ENCODE peak calls at places on chromosomes 3 and 15, in nine cellular contexts. Q is NCI-H1105; H is left cardiac atrium; C is activated effector memory CD4-positive, alpha-beta T cell treated with anti-CD3 and anti-CD28 coated beads, Interleukin-2, amount 50 U/mL, for 16 hours; B is activated CD4-positive, alpha-beta T cell treated with anti-CD3 and anti-CD28 coated beads for 1 hour; J is T follicular helper cell; G is cerebellar cortex; O is H9; R is uterus. V is an unnamed sample.
A peak's percentile ranks its signal among the peaks of the same experiment; 100 is the strongest.

GRCh38 chr3:85342915-85343314 is 384.1 kb downstream of the CADM2 start:
- DNase-seq in Q (no peak), H (no peak), C (no peak), B (no peak), J (no peak), G (no peak), O (no peak), R (no peak), V (no peak)

GRCh38 chr3:70108072-70108471 is 108.5 kb downstream of the SAMMSON start:
- DNase-seq in Q (no peak), H (no peak), C (no peak), B (no peak), J (no peak), G (no peak), O (peak; percentile 71), R (no peak), V (no peak)

GRCh38 chr3:3038201-3038991 is 71.8 kb downstream of the IL5RA start:
- DNase-seq in Q (no peak), H (peak; percentile 25), C (no peak), B (no peak), J (no peak), G (no peak), O (peak; percentile 39), R (no peak), V (no peak)

GRCh38 chr3:19149388-19149787 is 1.1 kb downstream of the KCNH8 start:
- DNase-seq in Q (no peak), H (no peak), C (no peak), B (no peak), J (no peak), G (no peak), O (peak; percentile 56), R (no peak), V (no peak)

GRCh38 chr3:24023249-24023648 is 78.2 kb downstream of the NR1D2 start:
- DNase-seq in Q (no peak), H (no peak), C (no peak), B (no peak), J (no peak), G (no peak), O (no peak), R (no peak), V (no peak)

GRCh38 chr15:57442371-57442770 is 66.1 kb downstream of the CGNL1 start:
- DNase-seq in Q (no peak), H (no peak), C (no peak), B (no peak), J (no peak), G (no peak), O (no peak), R (no peak), V (no peak)

GRCh38 chr3:63278171-63278999 is at the start of gene SYNPR:
- DNase-seq in Q (no peak), H (no peak), C (no peak), B (no peak), J (no peak), G (peak; percentile 58), O (peak; percentile 88), R (no peak), V (no peak)

GRCh38 chr3:143328459-143328858 is 208.9 kb downstream of the CHST2 start:
- DNase-seq in Q (no peak), H (no peak), C (no peak), B (no peak), J (no peak), G (no peak), O (no peak), R (no peak), V (no peak)

GRCh38 chr3:14204605-14205284 is 26.1 kb downstream of the LSM3 start:
- DNase-seq in Q (no peak), H (peak; percentile 70), C (no peak), B (no peak), J (no peak), G (no peak), O (no peak), R (no peak), V (no peak)

GRCh38 chr3:152385761-152386160 is 117.0 kb downstream of the MBNL1 start:
- DNase-seq in Q (no peak), H (no peak), C (no peak), B (no peak), J (no peak), G (no peak), O (no peak), R (no peak), V (no peak)

GRCh38 chr15:61237400-61237799 is 8.3 kb upstream of the RORA start:
- DNase-seq in Q (no peak), H (no peak), C (no peak), B (no peak), J (no peak), G (no peak), O (no peak), R (no peak), V (no peak)

GRCh38 chr3:66411436-66411835 is 89.4 kb downstream of the LRIG1 start:
- DNase-seq in Q (no peak), H (peak; percentile 45), C (no peak), B (no peak), J (no peak), G (no peak), O (no peak), R (no peak), V (no peak)

GRCh38 chr15:69652906-69653305 is 200.3 kb downstream of the RPLP1 start:
- DNase-seq in Q (no peak), H (no peak), C (no peak), B (no peak), J (no peak), G (no peak), O (peak; percentile 14), R (no peak), V (no peak)

GRCh38 chr15:72112111-72112510 is 5.8 kb downstream of the MYO9A start:
- DNase-seq in Q (no peak), H (no peak), C (no peak), B (no peak), J (no peak), G (no peak), O (no peak), R (no peak), V (no peak)

GRCh38 chr15:90883526-90883931 is 775 bp upstream of the FES start:
- DNase-seq in Q (no peak), H (no peak), C (no peak), B (no peak), J (no peak), G (no peak), O (no peak), R (no peak), V (no peak)

GRCh38 chr3:46406786-46407611 is at the start of the genes CCR5AS and CCRL2:
- DNase-seq in Q (no peak), H (peak; percentile 75), C (peak; percentile 69), B (no peak), J (no peak), G (no peak), O (no peak), R (peak; percentile 20), V (peak; percentile 22)

GRCh38 chr3:65951836-65952505 is 86.7 kb downstream of the MAGI1 start:
- DNase-seq in Q (no peak), H (no peak), C (no peak), B (no peak), J (no peak), G (no peak), O (no peak), R (no peak), V (no peak)

GRCh38 chr3:187243933-187244564 is 46.8 kb downstream of the RTP1 start:
- DNase-seq in Q (no peak), H (peak; percentile 56), C (no peak), B (no peak), J (no peak), G (no peak), O (no peak), R (no peak), V (no peak)

GRCh38 chr15:57861039-57861638 is 154.6 kb downstream of the POLR2M start:
- DNase-seq in Q (peak; percentile 56), H (no peak), C (no peak), B (no peak), J (peak; percentile 2), G (peak; percentile 73), O (no peak), R (no peak), V (no peak)

GRCh38 chr15:41930221-41930866 is 36.5 kb upstream of the SPTBN5 start:
- DNase-seq in Q (no peak), H (peak; percentile 78), C (no peak), B (no peak), J (no peak), G (no peak), O (no peak), R (no peak), V (no peak)

GRCh38 chr3:42491876-42492507 is 10.5 kb upstream of the VIPR1 start:
- DNase-seq in Q (no peak), H (no peak), C (peak; percentile 28), B (peak; percentile 1), J (no peak), G (no peak), O (peak; percentile 12), R (no peak), V (peak; percentile 5)

GRCh38 chr3:156353535-156353934 is 201.4 kb downstream of the SSR3 start:
- DNase-seq in Q (no peak), H (no peak), C (no peak), B (no peak), J (no peak), G (no peak), O (no peak), R (no peak), V (no peak)

GRCh38 chr3:52649461-52650210 is 36.1 kb downstream of the PBRM1 start:
- DNase-seq in Q (no peak), H (no peak), C (no peak), B (no peak), J (no peak), G (no peak), O (no peak), R (no peak), V (no peak)

GRCh38 chr3:188284455-188285212 is 130.7 kb downstream of the LPP start:
- DNase-seq in Q (no peak), H (no peak), C (peak; percentile 74), B (no peak), J (no peak), G (no peak), O (no peak), R (no peak), V (no peak)

GRCh38 chr15:40084657-40085056 is 24.0 kb downstream of the BMF start:
- DNase-seq in Q (no peak), H (no peak), C (no peak), B (no peak), J (no peak), G (no peak), O (no peak), R (no peak), V (no peak)

GRCh38 chr15:99137877-99138276 is 33.0 kb downstream of the SYNM start:
- DNase-seq in Q (no peak), H (no peak), C (no peak), B (no peak), J (no peak), G (no peak), O (peak; percentile 17), R (no peak), V (no peak)

GRCh38 chr3:14039149-14039548 is 85.5 kb downstream of the CHCHD4 start:
- DNase-seq in Q (no peak), H (no peak), C (no peak), B (no peak), J (no peak), G (no peak), O (no peak), R (no peak), V (no peak)

GRCh38 chr3:25903371-25903770 is 113.5 kb downstream of the OXSM start:
- DNase-seq in Q (no peak), H (no peak), C (no peak), B (no peak), J (no peak), G (peak; percentile 66), O (no peak), R (no peak), V (no peak)

GRCh38 chr3:100641471-100642032 is 32.2 kb downstream of the ADGRG7 start:
- DNase-seq in Q (no peak), H (no peak), C (no peak), B (no peak), J (no peak), G (no peak), O (no peak), R (no peak), V (no peak)

GRCh38 chr3:94137377-94137776 is 74.5 kb downstream of the NSUN3 start:
- DNase-seq in Q (no peak), H (no peak), C (no peak), B (no peak), J (no peak), G (no peak), O (no peak), R (no peak), V (no peak)

GRCh38 chr3:143897558-143898305 is 49.5 kb upstream of the SLC9A9 start:
- DNase-seq in Q (no peak), H (no peak), C (no peak), B (no peak), J (no peak), G (no peak), O (no peak), R (no peak), V (no peak)

V was measured in activated B cell treated with CpG ODN at 0.5 μM for 24 hours.